ENCODE peak calls at places on chromosomes 1 and 21, in five cellular contexts. R is OCI-LY7, N is aorta, O is caudate nucleus, J is brain microvascular endothelial cell. W is an unnamed sample.

GRCh38 chr1:231612393-231613089 is 14.0 kb upstream of the DISC1 start:
- DNase-seq in R (peak), N (peak), J (no peak), O (no peak), W (no peak)

GRCh38 chr1:216044538-216044937 is 378.7 kb downstream of the USH2A start:
- DNase-seq in O (no peak), J (no peak), N (no peak), R (no peak), W (no peak)

GRCh38 chr1:200969726-200970521 is 53.6 kb downstream of the KIF21B start:
- DNase-seq in N (no peak), J (no peak), O (no peak), R (no peak), W (no peak)

GRCh38 chr1:12249748-12250147 is 19.9 kb downstream of the VPS13D start:
- DNase-seq in O (no peak), R (no peak), N (no peak), J (no peak), W (no peak)

GRCh38 chr1:44060830-44061267 is 29.6 kb upstream of the SLC6A9 start:
- DNase-seq in O (no peak), R (no peak), N (no peak), J (no peak), W (no peak)

GRCh38 chr1:115524211-115524610 is 117.6 kb upstream of the VANGL1 start:
- DNase-seq in O (no peak), R (no peak), N (no peak), J (no peak), W (no peak)

GRCh38 chr1:168081373-168082007 is 55.2 kb downstream of the GPR161 start:
- DNase-seq in R (no peak), J (peak), O (no peak), N (peak), W (peak)

GRCh38 chr21:28992526-28993292 is at the start of gene LTN1:
- DNase-seq in N (peak), R (peak), O (peak), J (peak), W (peak)

GRCh38 chr1:214349781-214350180 is 68.8 kb downstream of the SMYD2 start:
- DNase-seq in J (no peak), R (no peak), O (no peak), N (no peak), W (no peak)

GRCh38 chr1:218816999-218817398 is 356.7 kb upstream of the LYPLAL1 start:
- DNase-seq in J (no peak), R (no peak), O (no peak), N (no peak), W (no peak)

GRCh38 chr1:19033516-19033840 is 77.0 kb upstream of the IFFO2 start:
- DNase-seq in R (no peak), J (no peak), N (no peak), O (no peak), W (no peak)

GRCh38 chr1:54791880-54792522 is 9.1 kb downstream of the TTC22 start:
- DNase-seq in O (no peak), J (peak), N (no peak), R (peak), W (no peak)

GRCh38 chr1:86154581-86155060 is 2.0 kb downstream of the COL24A1 start:
- DNase-seq in J (no peak), R (no peak), N (peak), O (no peak), W (no peak)

GRCh38 chr1:176894450-176894849 is 270.1 kb downstream of the ASTN1 start:
- DNase-seq in O (no peak), N (no peak), R (no peak), J (no peak), W (no peak)

GRCh38 chr1:111955755-111956154 is 33.7 kb downstream of the KCND3 start:
- DNase-seq in N (no peak), O (no peak), R (no peak), J (no peak), W (no peak)

GRCh38 chr1:151635479-151636072 is 23.7 kb downstream of the SNX27 start:
- DNase-seq in R (no peak), J (no peak), O (no peak), N (no peak), W (no peak)

GRCh38 chr1:205588691-205589445 is 42.9 kb downstream of the ELK4 start:
- DNase-seq in N (peak), R (peak), J (peak), O (no peak), W (no peak)

GRCh38 chr1:184685116-184685515 is 69.5 kb downstream of the EDEM3 start:
- DNase-seq in J (no peak), N (no peak), R (peak), O (no peak), W (no peak)